ENCODE peak calls at places on chromosomes 2 and 18, in seven cellular contexts. K, U, R, T, M, V and B are unnamed samples.

GRCh38 chr18:62942578-62942977 is 227.2 kb downstream of the PHLPP1 start:
- DNase-seq in K (no peak), U (no peak), R (no peak), T (no peak), M (no peak), V (no peak), B (no peak)

GRCh38 chr2:142668420-142668819 is 209.0 kb upstream of the KYNU start:
- DNase-seq in K (no peak), U (no peak), R (no peak), T (no peak), M (no peak), V (peak), B (no peak)

GRCh38 chr2:141041281-141041680 is 1089.5 kb downstream of the LRP1B start:
- DNase-seq in K (no peak), U (no peak), R (no peak), T (no peak), M (no peak), V (no peak), B (no peak)

GRCh38 chr2:213119061-213119809 is 32.2 kb downstream of the IKZF2 start:
- DNase-seq in K (peak), U (no peak), R (no peak), T (peak), M (peak), V (peak), B (peak)

GRCh38 chr2:151632993-151633592 is 101.2 kb downstream of the NEB start:
- DNase-seq in K (no peak), U (peak), R (no peak), T (no peak), M (peak), V (peak), B (peak)

GRCh38 chr2:186771850-186772463 is 77.0 kb downstream of the ZSWIM2 start:
- DNase-seq in K (no peak), U (no peak), R (no peak), T (peak), M (no peak), V (peak), B (no peak)

GRCh38 chr2:28359222-28360065 is 33.2 kb upstream of the FOSL2 start:
- DNase-seq in K (peak), U (peak), R (no peak), T (peak), M (peak), V (peak), B (peak)

GRCh38 chr2:102977462-102977861 is 215.6 kb downstream of the TMEM182 start:
- DNase-seq in K (no peak), U (no peak), R (no peak), T (no peak), M (no peak), V (no peak), B (no peak)

GRCh38 chr18:57275111-57275510 is 77.2 kb upstream of the ST8SIA3 start:
- DNase-seq in K (no peak), U (no peak), R (peak), T (no peak), M (no peak), V (no peak), B (no peak)

GRCh38 chr2:118774458-118775133 is 72.9 kb downstream of the EN1 start:
- DNase-seq in K (no peak), U (no peak), R (peak), T (peak), M (peak), V (peak), B (no peak)

GRCh38 chr2:139622691-139623090 is 842.5 kb upstream of the NXPH2 start:
- DNase-seq in K (no peak), U (no peak), R (no peak), T (no peak), M (no peak), V (no peak), B (no peak)

GRCh38 chr2:180991361-180991760 is 11.0 kb downstream of the UBE2E3 start:
- DNase-seq in K (no peak), U (no peak), R (no peak), T (no peak), M (no peak), V (no peak), B (no peak)

GRCh38 chr2:170369894-170370293 is 191.9 kb downstream of the MYO3B start:
- DNase-seq in K (no peak), U (peak), R (no peak), T (peak), M (peak), V (peak), B (peak)

GRCh38 chr2:67221266-67221665 is 175.9 kb upstream of the ETAA1 start:
- DNase-seq in K (no peak), U (no peak), R (no peak), T (no peak), M (peak), V (no peak), B (no peak)

GRCh38 chr2:219559156-219559915 is 12.0 kb downstream of the OBSL1 start:
- DNase-seq in K (no peak), U (no peak), R (no peak), T (no peak), M (no peak), V (no peak), B (no peak)

GRCh38 chr2:96315400-96316071 is 9.6 kb upstream of the ITPRIPL1 start:
- DNase-seq in K (no peak), U (peak), R (no peak), T (peak), M (peak), V (peak), B (peak)

GRCh38 chr2:201952212-201952611 is 81.4 kb upstream of the FZD7 start:
- DNase-seq in K (no peak), U (no peak), R (no peak), T (no peak), M (no peak), V (peak), B (no peak)

DNA sequence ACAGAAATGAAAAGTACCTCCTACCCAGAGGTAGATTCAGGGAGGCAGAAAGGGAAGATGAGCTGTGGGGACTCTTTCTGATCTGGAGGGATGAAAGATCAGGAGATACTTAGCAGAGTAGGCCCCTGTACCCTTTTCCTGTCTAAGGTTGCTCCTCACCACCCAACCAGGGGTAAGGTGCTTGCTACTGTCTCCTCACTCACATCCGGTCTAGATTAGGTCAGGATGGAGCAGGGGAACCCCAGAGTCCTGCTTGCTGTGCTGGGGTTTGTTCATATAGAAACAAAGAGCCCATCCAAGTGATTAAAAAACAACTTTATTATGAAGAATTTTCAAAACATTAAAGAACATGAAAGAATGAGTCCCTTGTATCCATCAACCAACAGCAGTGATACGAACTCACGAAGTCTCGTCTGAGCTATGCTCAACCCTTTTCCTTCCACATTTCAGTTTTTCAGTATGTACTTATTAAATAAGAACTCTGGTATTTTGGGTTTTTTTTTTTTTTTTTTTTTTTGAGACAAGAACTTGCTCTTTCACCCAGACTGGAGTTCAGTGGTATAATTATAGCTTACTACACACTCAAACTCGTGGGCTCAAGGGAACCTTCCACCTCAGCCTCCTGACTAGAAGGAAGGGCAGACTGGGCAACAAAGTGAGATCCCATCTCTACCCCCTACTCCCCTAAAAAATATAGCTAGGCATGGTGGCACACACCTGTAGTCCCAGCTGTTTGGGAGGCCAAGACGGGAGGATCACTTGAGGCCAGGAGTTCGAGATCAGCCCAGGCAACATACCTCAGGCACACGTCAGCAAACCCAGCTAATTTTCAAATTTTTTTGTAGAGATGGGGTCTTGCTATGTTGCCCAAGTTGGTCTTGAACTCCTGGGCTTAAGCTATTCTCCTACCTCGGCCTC is 28.5 kb upstream of the MCFD2 start:
- DNase-seq in K (peak), U (no peak), R (no peak), T (no peak), M (no peak), V (no peak), B (peak)
- H3K4me3 ChIP-seq in K (peak), U (no peak), R (no peak), T (no peak), M (peak), V (no peak), B (peak)

DNA sequence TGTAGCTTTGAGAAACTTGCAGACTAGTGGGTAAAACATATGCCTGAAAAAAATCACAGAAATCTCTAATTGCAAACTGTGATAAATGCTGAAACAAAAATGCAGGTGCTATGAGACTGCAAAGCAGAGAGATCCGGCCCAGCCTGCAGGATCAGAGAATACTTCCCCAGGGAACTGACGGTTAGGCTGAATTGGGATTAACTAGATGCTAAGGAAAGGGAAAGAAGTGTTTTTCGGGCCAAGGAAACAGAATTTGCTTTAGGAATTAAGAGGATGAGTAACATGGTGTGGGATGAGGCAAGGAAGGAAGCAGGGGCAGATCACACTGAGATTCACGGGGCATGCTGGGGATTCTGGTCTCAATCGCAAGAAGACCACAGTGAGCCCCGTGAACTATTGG is 71.5 kb downstream of the OSBPL6 start:
- DNase-seq in K (no peak), U (no peak), R (no peak), T (no peak), M (no peak), V (no peak), B (no peak)
- H3K4me3 ChIP-seq in K (no peak), U (no peak), R (no peak), T (no peak), M (no peak), V (no peak), B (no peak)

DNA sequence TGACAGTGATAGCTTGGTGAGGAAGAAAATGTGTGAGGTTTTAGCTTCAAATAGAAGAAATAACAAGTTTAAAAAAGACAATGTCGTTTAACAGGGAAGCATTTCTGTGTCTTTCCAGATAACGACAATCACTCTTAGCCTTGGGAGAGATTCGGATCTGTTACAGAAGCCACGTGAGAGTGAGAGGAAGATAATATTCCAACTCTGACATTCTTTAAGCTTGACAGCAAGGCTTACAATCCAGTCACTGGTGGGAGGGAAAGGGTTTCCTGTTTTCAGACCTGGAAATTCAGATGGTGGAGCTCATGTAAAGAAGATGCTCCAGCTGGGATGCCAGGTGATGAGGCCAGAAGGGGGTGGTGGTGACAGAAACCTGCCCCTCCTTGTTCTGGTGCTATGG is 30.8 kb downstream of the FBXO48 start:
- DNase-seq in K (no peak), U (no peak), R (no peak), T (no peak), M (peak), V (no peak), B (no peak)
- H3K4me3 ChIP-seq in K (no peak), U (no peak), R (no peak), T (no peak), M (no peak), V (no peak), B (no peak)

GRCh38 chr2:202965810-202966454 is 48.7 kb upstream of the NBEAL1 start:
- DNase-seq in K (no peak), U (peak), R (no peak), T (peak), M (peak), V (peak), B (peak)
- H3K4me3 ChIP-seq in K (no peak), U (no peak), R (no peak), T (no peak), M (no peak), V (no peak), B (no peak)

DNA sequence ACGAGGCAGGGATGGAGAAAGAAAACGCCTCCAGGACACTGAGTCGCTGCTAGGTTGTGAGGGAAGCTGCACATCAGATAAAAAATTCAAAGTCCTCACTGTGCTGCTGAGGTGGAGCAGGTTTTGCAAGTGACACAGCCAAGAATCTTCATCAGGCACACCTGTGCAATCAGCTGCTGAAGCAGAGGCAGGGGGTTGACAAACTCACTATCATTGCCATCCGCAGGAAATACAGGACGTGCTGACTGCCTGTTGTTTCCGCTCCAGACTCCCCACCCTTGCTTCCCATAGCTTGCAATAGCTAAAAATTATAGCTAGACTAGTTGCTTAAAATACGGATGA is 147.7 kb upstream of the FHL2 start:
- DNase-seq in K (no peak), U (no peak), R (peak), T (no peak), M (no peak), V (peak), B (peak)
- H3K4me3 ChIP-seq in K (no peak), U (no peak), R (no peak), T (no peak), M (no peak), V (peak), B (peak)

GRCh38 chr2:206875701-206876100 is 63.6 kb upstream of the CPO start:
- DNase-seq in K (no peak), U (no peak), R (no peak), T (no peak), M (no peak), V (no peak), B (no peak)
- H3K4me3 ChIP-seq in K (no peak), U (no peak), R (no peak), T (no peak), M (no peak), V (no peak), B (no peak)

DNA sequence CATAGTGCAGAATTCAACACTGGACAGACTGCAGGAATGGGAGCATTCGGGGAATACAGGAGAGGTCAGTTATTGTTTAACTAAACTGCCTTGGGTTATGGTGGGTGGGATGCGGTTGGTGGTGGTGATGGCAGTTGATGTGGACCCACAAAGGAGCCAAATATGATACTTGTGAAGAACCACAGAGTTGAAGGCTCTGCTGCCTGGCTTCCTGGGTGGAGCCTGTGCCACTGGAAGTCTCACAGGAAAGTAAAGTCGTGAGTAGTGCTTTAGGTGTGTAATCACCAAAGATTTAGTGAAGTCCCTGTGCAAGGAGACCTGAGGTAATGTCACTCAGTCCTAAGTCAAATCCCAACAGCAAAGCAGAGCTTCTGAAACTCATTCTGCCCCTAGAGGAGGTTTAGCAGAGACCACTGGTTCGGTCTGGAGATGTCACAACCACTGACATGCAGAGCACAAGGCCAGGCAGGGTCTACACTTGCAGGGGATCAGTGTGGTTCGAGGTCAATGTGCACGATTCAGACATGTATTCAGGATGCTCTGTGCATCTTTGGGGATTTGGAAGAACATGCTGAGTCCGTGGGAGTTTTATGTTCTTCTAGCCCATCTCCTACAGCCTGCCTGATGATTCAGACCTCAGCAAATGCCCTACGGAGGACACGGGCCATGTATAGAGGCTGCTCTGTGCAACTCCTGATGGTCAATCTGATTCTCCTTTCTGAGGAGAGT is 1150.9 kb downstream of the RPIA start:
- DNase-seq in K (no peak), U (no peak), R (no peak), T (no peak), M (no peak), V (no peak), B (peak)
- H3K4me3 ChIP-seq in K (no peak), U (no peak), R (no peak), T (no peak), M (no peak), V (no peak), B (no peak)

GRCh38 chr2:241359481-241360045 is 3.5 kb downstream of the FARP2 start:
- DNase-seq in K (no peak), U (peak), R (no peak), T (no peak), M (no peak), V (no peak), B (no peak)

GRCh38 chr2:241356871-241357260 is 781 bp downstream of the FARP2 start:
- DNase-seq in K (no peak), U (no peak), R (no peak), T (no peak), M (no peak), V (no peak), B (no peak)

GRCh38 chr2:241357531-241357930 is 1.4 kb downstream of the FARP2 start:
- DNase-seq in K (no peak), U (no peak), R (no peak), T (no peak), M (no peak), V (no peak), B (no peak)

GRCh38 chr2:241355983-241356870 is at the start of gene FARP2:
- DNase-seq in K (peak), U (peak), R (peak), T (peak), M (peak), V (peak), B (peak)

DNA sequence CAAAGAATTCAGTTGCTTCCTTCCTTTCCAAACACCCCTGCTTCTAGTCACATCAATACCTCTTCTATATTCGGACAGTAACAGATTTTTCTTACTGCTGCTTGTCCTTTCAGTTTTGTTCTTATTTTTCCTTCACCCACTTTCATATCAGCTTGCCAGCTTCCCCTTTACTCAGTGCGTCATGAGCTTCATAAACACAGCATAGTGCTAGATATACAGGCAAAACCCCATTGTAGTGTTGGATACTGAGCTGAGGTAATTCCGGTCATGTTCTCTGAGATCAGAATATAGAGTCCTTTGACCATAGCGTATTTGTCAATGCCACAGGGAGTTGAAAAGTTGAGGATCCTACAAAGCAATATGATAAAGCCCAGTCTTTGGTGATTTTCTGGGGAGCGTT is 2.4 kb downstream of the FARP2 start:
- DNase-seq in K (no peak), U (no peak), R (no peak), T (no peak), M (no peak), V (no peak), B (no peak)
- H3K4me3 ChIP-seq in K (no peak), U (no peak), R (no peak), T (no peak), M (no peak), V (no peak), B (no peak)